ENCODE peak calls at places on chromosome 10, in four cellular contexts. V, R, M and C are unnamed samples. For H3K9me3, the result is how much of the 10 kb centered on the place peaks cover.

GRCh38 chr10:131231965-131232541 is 79.5 kb downstream of the TCERG1L start:
- DNase-seq in R (no peak), M (no peak), V (no peak), C (no peak)

GRCh38 chr10:15370212-15370740 is 813 bp downstream of the FAM171A1 start:
- DNase-seq in M (peak), V (peak), R (no peak), C (peak)

GRCh38 chr10:22629843-22630228 is 84.5 kb downstream of the PIP4K2A start:
- DNase-seq in R (no peak), V (no peak), M (no peak), C (no peak)

GRCh38 chr10:4131407-4132215 is 346.6 kb upstream of the KLF6 start:
- DNase-seq in V (no peak), R (no peak), M (no peak), C (no peak)

GRCh38 chr10:102814873-102815661 is 22.1 kb downstream of the CYP17A1 start:
- DNase-seq in V (no peak), R (peak), M (peak), C (peak)

GRCh38 chr10:96306516-96306915 is 2.3 kb downstream of the DNTT start:
- DNase-seq in R (peak), M (peak), V (no peak), C (peak)

GRCh38 chr10:99339077-99339476 is 9.9 kb downstream of the CNNM1 start:
- DNase-seq in V (no peak), M (no peak), R (no peak), C (peak)

GRCh38 chr10:94299417-94299816 is 63.3 kb downstream of the NOC3L start:
- DNase-seq in M (no peak), R (no peak), V (no peak), C (no peak)

GRCh38 chr10:96497391-96497790 is 16.3 kb downstream of the TLL2 start:
- DNase-seq in M (no peak), R (no peak), V (peak), C (no peak)

GRCh38 chr10:99172130-99172738 is 63.4 kb downstream of the HPSE2 start:
- DNase-seq in M (no peak), R (no peak), V (peak), C (peak)

GRCh38 chr10:12511651-12512050 is 162.3 kb downstream of the CAMK1D start:
- DNase-seq in M (no peak), V (no peak), R (no peak), C (no peak)

GRCh38 chr10:99782447-99783286 is at the start of gene ABCC2:
- DNase-seq in R (no peak), V (no peak), M (no peak), C (no peak)

GRCh38 chr10:86347856-86348255 is 18.7 kb downstream of the GRID1 start:
- DNase-seq in R (no peak), V (no peak), M (no peak), C (no peak)

GRCh38 chr10:30897547-30897946 is 134.1 kb downstream of the ZNF438 start:
- DNase-seq in M (no peak), V (no peak), R (no peak), C (no peak)

GRCh38 chr10:108393111-108393510 is 1228.6 kb upstream of the SORCS1 start:
- DNase-seq in M (no peak), V (no peak), R (no peak), C (no peak)

GRCh38 chr10:43913676-43914235 is 265.1 kb upstream of the ZNF32 start:
- DNase-seq in R (no peak), M (no peak), V (no peak), C (no peak)

GRCh38 chr10:67697646-67698245 is 1.8 kb upstream of the CTNNA3 start:
- DNase-seq in V (no peak), M (peak), R (no peak), C (peak)

GRCh38 chr10:944034-944831 is 12.7 kb upstream of the LARP4B start:
- DNase-seq in M (peak), R (peak), V (no peak), C (no peak)

GRCh38 chr10:26717476-26717875 is 20.0 kb downstream of the PDSS1 start:
- DNase-seq in V (no peak), M (no peak), R (no peak), C (no peak)

GRCh38 chr10:72736881-72737280 is 44.9 kb downstream of the MCU start:
- DNase-seq in V (no peak), M (no peak), R (no peak), C (no peak)

GRCh38 chr10:35507519-35508109 is 97.5 kb upstream of the GJD4 start:
- DNase-seq in M (no peak), R (no peak), V (no peak), C (no peak)

GRCh38 chr10:126563361-126563760 is 107.1 kb downstream of the C10orf90 start:
- DNase-seq in R (no peak), M (no peak), V (peak), C (no peak)

GRCh38 chr10:30503700-30504462 is 69.9 kb downstream of the MAP3K8 start:
- DNase-seq in V (no peak), M (no peak), R (no peak), C (no peak)

GRCh38 chr10:112783653-112784426 is 166.2 kb upstream of the TCF7L2 start:
- DNase-seq in M (no peak), R (no peak), V (no peak), C (no peak)

GRCh38 chr10:93462881-93463280 is 19.3 kb downstream of the MYOF start:
- DNase-seq in R (no peak), M (no peak), V (peak), C (no peak)

GRCh38 chr10:70771311-70772194 is 13.6 kb downstream of the TBATA start:
- DNase-seq in R (peak), M (no peak), V (peak), C (no peak)

GRCh38 chr10:91880310-91880709 is 29.0 kb downstream of the FGFBP3 start:
- DNase-seq in M (no peak), R (peak), V (peak), C (peak)

GRCh38 chr10:132452216-132452650 is 55.2 kb downstream of the PWWP2B start:
- DNase-seq in R (no peak), M (no peak), V (peak), C (no peak)

GRCh38 chr10:99775850-99776249 is 6.6 kb upstream of the ABCC2 start:
- DNase-seq in V (no peak), M (no peak), R (no peak), C (no peak)

GRCh38 chr10:49414496-49414895 is 18.6 kb upstream of the DRGX start:
- DNase-seq in M (no peak), R (no peak), V (no peak), C (no peak)

GRCh38 chr10:49360271-49361177 is 35.4 kb downstream of the DRGX start:
- DNase-seq in R (no peak), M (peak), V (peak), C (no peak)

GRCh38 chr10:69334258-69335062 is 56.2 kb downstream of the HK1 start:
- DNase-seq in V (peak), R (no peak), M (no peak), C (no peak)

GRCh38 chr10:80132299-80133139 is at the start of gene PLAC9:
- DNase-seq in M (peak), R (no peak), V (peak), C (no peak)

GRCh38 chr10:99232357-99232999 is 3.2 kb downstream of the HPSE2 start:
- DNase-seq in V (peak), R (peak), M (no peak), C (no peak)

GRCh38 chr10:32295027-32295426 is 51.9 kb downstream of the EPC1 start:
- DNase-seq in R (no peak), V (no peak), M (no peak), C (no peak)
- H3K27ac ChIP-seq in R (no peak), V (no peak), M (no peak), C (no peak)

GRCh38 chr10:21396889-21397288 is 128.6 kb downstream of the SKIDA1 start:
- DNase-seq in V (no peak), R (no peak), M (no peak), C (no peak)
- H3K4me3 ChIP-seq in V (no peak), R (no peak), M (no peak), C (no peak)

GRCh38 chr10:37813763-37814162 is 43.6 kb downstream of the ZNF248 start:
- DNase-seq in V (no peak), R (no peak), M (no peak), C (no peak)

GRCh38 chr10:37816290-37816689 is 41.1 kb downstream of the ZNF248 start:
- DNase-seq in M (no peak), V (no peak), R (no peak), C (no peak)

DNA sequence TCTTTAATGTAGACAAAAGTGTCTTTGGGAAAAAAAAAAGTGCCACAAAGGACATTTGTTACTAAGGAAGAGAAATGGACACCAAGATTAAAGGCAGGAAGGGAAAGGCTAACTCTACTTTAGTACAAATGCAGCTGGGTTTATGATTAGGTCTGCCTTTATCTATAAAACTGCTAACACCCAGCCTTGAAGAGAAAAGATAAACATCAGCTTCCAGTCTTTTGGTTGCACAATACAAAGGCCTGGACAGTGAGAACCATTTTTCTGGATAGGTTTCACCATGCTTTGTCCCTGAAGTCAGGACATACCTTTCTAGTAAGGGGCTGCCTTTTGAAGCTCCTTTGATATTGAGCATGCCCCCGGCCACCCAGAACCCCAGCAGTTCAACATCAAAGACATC is 45.1 kb downstream of the ZNF248 start:
- DNase-seq in M (no peak), R (no peak), V (no peak), C (no peak)
- H3K9me3 ChIP-seq in M (half or more), R (under half), V (half or more), C (under half)

DNA sequence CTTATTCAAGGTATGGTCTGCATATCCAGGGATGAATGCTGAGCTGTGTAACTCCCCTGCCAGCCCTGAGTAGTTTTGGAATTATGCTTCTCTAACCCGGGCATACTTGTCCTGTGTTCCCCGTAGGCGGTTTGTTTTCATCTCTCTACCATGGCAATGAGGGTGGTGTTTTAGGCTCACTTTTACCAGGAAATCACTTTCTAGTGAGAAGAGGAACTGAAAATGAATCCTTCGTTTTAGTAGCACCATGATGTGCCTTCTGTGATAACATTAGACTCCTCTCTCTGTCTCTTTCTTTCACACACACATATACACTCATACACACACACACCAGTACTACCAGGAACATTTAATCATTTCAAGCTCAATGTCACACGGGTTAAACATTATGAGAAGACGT is 31.2 kb upstream of the PFKP start:
- DNase-seq in M (no peak), R (no peak), V (no peak), C (no peak)
- H3K27ac ChIP-seq in M (no peak), R (no peak), V (no peak), C (no peak)

GRCh38 chr10:110698782-110699201 is 54.7 kb downstream of the RBM20 start:
- DNase-seq in R (no peak), M (peak), V (no peak), C (no peak)

GRCh38 chr10:110699859-110700468 is 55.8 kb downstream of the RBM20 start:
- DNase-seq in R (no peak), V (no peak), M (no peak), C (no peak)

GRCh38 chr10:110700947-110701617 is 56.9 kb downstream of the RBM20 start:
- DNase-seq in M (no peak), R (no peak), V (no peak), C (no peak)

GRCh38 chr10:110704070-110704469 is 59.9 kb downstream of the RBM20 start:
- DNase-seq in V (no peak), R (no peak), M (no peak), C (no peak)

GRCh38 chr10:110701618-110701971 is 57.5 kb downstream of the RBM20 start:
- DNase-seq in V (peak), R (no peak), M (no peak), C (no peak)
- H3K4me3 ChIP-seq in V (peak), R (no peak), M (no peak), C (no peak)

DNA sequence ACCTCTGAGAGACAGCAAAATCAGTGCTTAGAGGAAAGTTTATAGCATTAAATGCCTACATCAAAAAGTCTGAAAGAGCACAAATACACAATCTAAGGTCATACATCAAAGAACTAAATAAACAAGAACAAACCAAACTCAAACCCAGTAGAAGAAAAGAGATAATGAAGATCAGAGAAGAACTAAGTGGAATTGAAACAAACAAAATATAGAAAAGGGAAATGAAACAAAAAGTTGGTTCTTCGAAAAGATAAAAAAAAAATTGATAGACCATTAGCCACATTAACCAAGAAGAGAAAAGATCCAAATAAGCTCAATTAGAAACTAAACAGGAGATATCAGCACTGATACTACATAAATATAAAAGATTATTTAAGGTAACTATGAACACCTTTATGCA is 280.0 kb upstream of the NRG3 start:
- DNase-seq in V (no peak), M (no peak), R (no peak), C (no peak)
- H3K9me3 ChIP-seq in V (under half), M (under half), R (under half), C (under half)

DNA sequence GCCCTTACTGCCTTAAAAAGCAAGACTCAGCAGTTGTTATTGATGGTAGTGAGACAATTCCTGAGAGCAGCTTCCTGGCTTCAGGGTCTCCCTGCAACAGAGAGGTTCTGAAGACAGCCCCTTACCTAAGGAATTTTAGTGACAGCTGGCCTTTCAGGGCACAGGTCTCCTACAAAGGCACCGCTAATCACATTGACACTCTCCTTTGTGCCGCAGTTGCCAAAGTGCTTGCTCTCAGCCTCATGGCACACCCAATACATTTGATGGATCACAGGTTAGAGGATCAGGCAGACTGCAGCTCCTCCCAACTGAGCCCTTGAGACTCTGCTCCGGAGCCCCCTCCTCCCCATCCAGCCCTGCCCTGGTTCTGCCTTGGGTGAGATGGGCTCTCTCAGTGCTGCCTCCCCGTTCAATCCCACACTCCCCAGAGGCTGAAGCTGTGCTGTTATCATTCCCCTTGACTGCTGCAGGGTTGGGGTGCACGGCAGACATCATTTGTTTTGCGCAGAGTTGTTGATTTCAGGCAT is 198.2 kb downstream of the EMX2 start:
- DNase-seq in R (no peak), V (no peak), M (no peak), C (no peak)
- H3K27ac ChIP-seq in R (no peak), V (peak), M (no peak), C (no peak)

GRCh38 chr10:29302499-29302898 is 13.6 kb downstream of the LYZL1 start:
- DNase-seq in V (no peak), R (no peak), M (no peak), C (no peak)

GRCh38 chr10:29306688-29307087 is 17.8 kb downstream of the LYZL1 start:
- DNase-seq in M (no peak), R (no peak), V (no peak), C (no peak)

GRCh38 chr10:29301359-29301910 is 12.6 kb downstream of the LYZL1 start:
- DNase-seq in R (no peak), V (no peak), M (no peak), C (no peak)

GRCh38 chr10:29305031-29305335 is 16.1 kb downstream of the LYZL1 start:
- DNase-seq in M (no peak), R (no peak), V (no peak), C (no peak)

DNA sequence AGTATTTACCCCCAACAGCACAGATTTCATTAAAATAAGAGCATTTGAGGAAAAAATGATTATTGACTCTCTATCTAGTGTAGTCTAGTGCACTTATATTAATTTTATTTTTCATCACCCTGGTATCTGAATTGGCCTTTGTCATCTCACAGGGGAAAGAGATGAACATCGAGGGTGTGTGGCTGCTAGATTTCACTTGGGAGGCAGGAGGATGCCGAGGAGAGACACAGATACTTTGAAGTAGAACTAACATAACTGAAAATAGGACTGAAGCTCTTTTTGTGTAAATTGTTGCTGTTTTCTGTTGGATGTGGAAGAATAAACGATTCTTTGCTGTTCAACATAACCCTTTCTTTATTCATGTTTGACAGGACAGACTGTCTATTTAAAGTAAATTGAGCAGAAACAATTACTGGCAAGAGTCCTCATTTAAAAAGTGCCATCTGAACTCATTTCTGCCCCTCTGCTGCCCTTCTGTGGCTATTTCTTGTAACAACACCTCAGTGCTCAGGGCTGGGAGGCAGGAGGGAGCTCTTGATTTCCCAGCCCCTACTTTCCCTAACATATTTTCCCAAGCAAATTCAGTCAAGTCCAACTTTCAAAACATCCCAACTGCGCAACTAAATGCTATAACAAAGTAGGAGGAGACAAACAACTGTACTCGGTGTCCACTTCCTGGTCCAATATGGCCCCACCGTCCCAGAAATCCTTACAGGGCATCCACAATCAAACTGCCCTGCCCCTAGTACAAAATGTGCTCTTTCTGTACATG is 15.6 kb downstream of the LYZL1 start:
- DNase-seq in V (peak), R (peak), M (peak), C (peak)
- H3K4me3 ChIP-seq in V (no peak), R (no peak), M (no peak), C (no peak)

DNA sequence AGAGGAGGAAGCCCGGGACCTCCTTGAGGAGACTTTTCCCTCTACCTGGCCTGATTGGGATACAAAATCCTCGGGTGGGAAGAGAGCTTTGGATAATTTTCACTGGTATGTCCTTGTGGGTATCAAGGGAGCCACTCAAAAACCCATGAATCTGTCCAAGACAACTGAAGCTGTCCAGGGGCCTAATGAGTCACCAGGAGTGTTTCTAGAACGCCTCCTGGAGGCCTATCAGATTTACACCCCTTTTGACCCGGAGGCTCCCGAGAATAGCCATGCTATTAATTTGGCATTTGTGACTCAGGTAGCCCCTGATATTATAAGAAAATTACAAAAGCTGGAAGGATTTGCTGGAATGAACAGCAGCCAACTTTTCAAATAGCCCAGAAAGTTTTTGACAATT is 38.6 kb downstream of the ZNF25 start:
- DNase-seq in M (no peak), R (no peak), V (no peak), C (no peak)
- H3K9me3 ChIP-seq in M (under half), R (under half), V (half or more), C (under half)